ENCODE peak calls at places on chromosome 1, in nine cellular contexts. N, R, Z, G, L, Y, F, I and Q are unnamed samples.

GRCh38 chr1:221712776-221713431 is 29.0 kb downstream of the DUSP10 start:
- DNase-seq in R (no peak), N (no peak), F (no peak), Z (no peak), Y (peak; percentile 45), G (no peak), I (no peak), L (no peak), Q (peak; percentile 28)

GRCh38 chr1:55559111-55559510 is 343.9 kb upstream of the USP24 start:
- DNase-seq in F (no peak), R (no peak), G (no peak), Z (no peak), Y (no peak), L (no peak), N (no peak), I (no peak), Q (no peak)

GRCh38 chr1:60935599-60935990 is 146.8 kb upstream of the NFIA start:
- DNase-seq in F (no peak), Y (no peak), I (no peak), Z (no peak), L (no peak), G (no peak), R (no peak), N (no peak), Q (no peak)

GRCh38 chr1:89044970-89045695 is 19.9 kb downstream of the GBP1 start:
- DNase-seq in F (no peak), I (no peak), L (no peak), R (no peak), N (no peak), Z (no peak), Y (no peak), G (no peak), Q (no peak)

GRCh38 chr1:93005252-93005598 is 44.0 kb upstream of the DIPK1A start:
- DNase-seq in R (no peak), G (no peak), N (no peak), L (no peak), Y (no peak), I (no peak), F (no peak), Z (no peak), Q (no peak)

GRCh38 chr1:8905582-8906191 is 27.2 kb upstream of the ENO1 start:
- DNase-seq in Y (no peak), N (no peak), I (no peak), L (no peak), G (peak; percentile 24), R (no peak), F (no peak), Z (no peak), Q (no peak)

GRCh38 chr1:82161651-82162238 is 361.0 kb downstream of the ADGRL2 start:
- DNase-seq in L (no peak), R (no peak), N (no peak), Z (peak; percentile 56), I (no peak), Y (no peak), G (peak; percentile 5), F (no peak), Q (no peak)

GRCh38 chr1:232622378-232622777 is 7.6 kb downstream of the SIPA1L2 start:
- DNase-seq in Z (no peak), G (no peak), I (no peak), L (no peak), Y (no peak), F (no peak), R (no peak), N (peak; percentile 85), Q (no peak)

GRCh38 chr1:6690186-6690585 is 11.4 kb downstream of the DNAJC11 start:
- DNase-seq in Y (no peak), R (no peak), F (no peak), N (no peak), I (no peak), Z (no peak), L (no peak), G (no peak), Q (no peak)

GRCh38 chr1:16984717-16985116 is 4.3 kb upstream of the MFAP2 start:
- DNase-seq in L (peak; percentile 90), G (peak; percentile 93), Y (no peak), Z (peak; percentile 47), F (peak; percentile 30), R (peak; percentile 86), N (no peak), I (no peak), Q (peak; percentile 80)

GRCh38 chr1:12088607-12089006 is 25.5 kb downstream of the TNFRSF8 start:
- DNase-seq in F (no peak), Y (peak; percentile 26), Z (no peak), R (no peak), L (no peak), I (no peak), G (no peak), N (no peak), Q (no peak)

GRCh38 chr1:55064071-55064581 is 24.8 kb downstream of the PCSK9 start:
- DNase-seq in N (no peak), F (no peak), R (no peak), Z (peak; percentile 57), I (no peak), G (no peak), Y (no peak), L (no peak), Q (no peak)

GRCh38 chr1:31111290-31111951 is 45.9 kb upstream of the PUM1 start:
- DNase-seq in F (peak; percentile 44), G (no peak), N (no peak), Y (peak; percentile 40), L (no peak), I (no peak), R (no peak), Z (peak; percentile 23), Q (no peak)

GRCh38 chr1:204523605-204524215 is 7.5 kb downstream of the MDM4 start:
- DNase-seq in I (no peak), F (no peak), R (no peak), Z (no peak), N (peak; percentile 55), G (no peak), Y (no peak), L (no peak), Q (no peak)
- H3K4me1 ChIP-seq in I (no peaks in the 10 kb centered on the region), F (no peaks in the 10 kb centered on the region), R (peaks cover 22% of the 10 kb centered on the region), Z (peaks cover 3% of the 10 kb centered on the region), N (peaks cover 2% of the 10 kb centered on the region), G (no peaks in the 10 kb centered on the region), Y (peaks cover 41% of the 10 kb centered on the region), L (peaks cover 23% of the 10 kb centered on the region), Q (peaks cover 4% of the 10 kb centered on the region)

DNA sequence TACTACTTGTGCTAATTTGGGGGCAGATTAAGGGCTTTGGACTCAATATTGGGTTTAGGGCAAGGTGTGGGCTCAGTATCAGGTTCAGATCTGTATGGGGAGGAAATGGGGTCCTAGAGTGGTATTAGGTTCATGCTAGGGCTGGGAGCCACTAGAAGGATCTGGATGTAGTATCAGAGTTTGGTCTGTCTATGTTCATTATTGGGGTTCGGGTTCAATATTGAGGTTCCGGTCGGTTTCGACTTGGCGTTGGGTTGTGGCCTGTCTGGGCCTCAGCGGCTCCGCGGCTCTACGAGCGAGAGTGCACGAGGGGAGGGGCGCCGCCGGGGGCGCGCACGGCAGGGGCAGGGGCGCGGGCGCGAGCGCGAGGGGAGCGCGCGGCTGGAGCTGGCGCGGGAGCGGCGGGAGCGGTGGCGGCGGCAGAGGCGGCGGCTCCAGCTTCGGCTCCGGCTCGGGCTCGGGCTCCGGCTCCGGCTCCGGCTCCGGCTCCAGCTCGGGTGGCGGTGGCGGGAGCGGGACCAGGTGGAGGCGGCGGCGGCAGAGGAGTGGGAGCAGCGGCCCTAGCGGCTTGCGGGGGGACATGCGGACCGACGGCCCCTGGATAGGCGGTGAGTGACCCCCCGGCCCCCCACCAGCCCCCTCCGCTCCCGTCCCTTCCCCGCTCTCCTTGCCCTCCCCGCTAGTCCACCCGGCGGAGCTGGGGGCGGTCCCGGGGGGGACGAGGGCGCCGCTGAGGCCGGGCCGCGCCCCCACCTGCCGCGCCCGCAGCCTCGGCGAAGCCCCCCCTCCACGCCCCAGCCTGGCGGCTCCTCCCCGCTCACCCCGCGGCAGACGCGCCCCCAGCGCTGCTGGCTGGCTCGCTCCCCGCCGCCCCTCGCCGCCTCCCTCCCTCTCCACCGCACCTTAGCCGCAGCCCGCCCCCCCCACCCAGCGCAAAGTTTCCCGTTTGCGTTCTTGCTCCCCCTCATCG is at the start of gene PTPRF:
- DNase-seq in L (peak; percentile 86), I (no peak), N (no peak), R (no peak), Z (peak; percentile 77), G (peak; percentile 60), F (no peak), Y (peak; percentile 78), Q (peak; percentile 73)
- TF ChIP-seq POLR2A in L (no peak), I (no peak), N (peak; percentile 52), R (no peak), Z (peak; percentile 57), G (no peak), F (no peak), Y (no peak), Q (no peak)

GRCh38 chr1:230415405-230416119 is 10.6 kb downstream of the PGBD5 start:
- DNase-seq in Z (no peak), L (no peak), G (no peak), R (no peak), F (no peak), N (no peak), I (no peak), Y (no peak), Q (no peak)
- H3K27me3 ChIP-seq in Z (no peaks in the 10 kb centered on the region), L (no peaks in the 10 kb centered on the region), G (no peaks in the 10 kb centered on the region), R (peaks cover 13% of the 10 kb centered on the region), F (no peaks in the 10 kb centered on the region), N (peaks cover 40% of the 10 kb centered on the region), I (no peaks in the 10 kb centered on the region), Y (no peaks in the 10 kb centered on the region), Q (peaks cover 44% of the 10 kb centered on the region)

GRCh38 chr1:23555225-23555801 is 4.0 kb downstream of the ID3 start:
- DNase-seq in Z (no peak), N (no peak), L (no peak), Y (no peak), I (no peak), R (no peak), F (no peak), G (peak; percentile 78), Q (no peak)

GRCh38 chr1:23551849-23552248 is 7.5 kb downstream of the ID3 start:
- DNase-seq in N (no peak), Z (no peak), G (no peak), Y (no peak), I (no peak), L (no peak), F (no peak), R (no peak), Q (no peak)

GRCh38 chr1:23554481-23555224 is 4.6 kb downstream of the ID3 start:
- DNase-seq in G (peak; percentile 94), L (peak; percentile 90), I (no peak), F (peak; percentile 69), Y (peak; percentile 86), Z (peak; percentile 85), R (no peak), N (peak; percentile 64), Q (peak; percentile 81)

GRCh38 chr1:23553896-23554480 is 5.3 kb downstream of the ID3 start:
- DNase-seq in Y (no peak), I (no peak), R (no peak), G (peak; percentile 45), Z (no peak), N (no peak), L (no peak), F (no peak), Q (no peak)

DNA sequence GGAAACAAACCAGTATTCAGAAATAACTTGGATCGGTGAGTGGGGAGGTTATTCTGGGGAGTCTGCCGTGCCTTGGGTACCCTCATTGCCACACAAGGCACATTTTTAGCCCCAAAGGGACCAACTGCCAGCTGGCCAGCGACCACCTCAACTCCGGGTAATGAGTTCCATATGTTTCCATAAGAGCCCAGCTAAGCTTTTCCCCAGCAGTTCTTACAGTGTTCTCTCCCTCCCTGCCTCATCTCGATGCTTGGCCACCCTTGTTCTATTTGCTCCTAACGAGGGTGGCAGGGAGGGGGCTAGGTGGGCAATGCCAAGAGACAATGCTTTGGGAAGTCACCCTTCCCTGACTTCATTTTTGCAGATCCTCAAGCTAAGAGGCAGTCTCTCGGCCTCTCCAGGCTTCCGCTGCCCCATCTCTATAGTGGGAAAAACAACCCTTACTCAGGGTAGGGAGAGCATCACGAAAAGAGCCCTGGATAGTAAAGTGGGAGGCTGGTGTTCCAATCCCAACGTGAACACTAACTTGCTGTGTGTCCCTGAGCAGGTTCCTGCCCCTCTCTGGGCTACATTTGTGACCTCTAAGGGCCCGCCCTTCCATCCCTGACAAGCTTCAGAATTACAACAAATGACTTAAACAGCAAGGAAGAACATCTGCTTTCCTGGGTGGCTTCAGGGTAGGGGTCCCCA is 6.0 kb downstream of the ID3 start:
- DNase-seq in I (no peak), G (no peak), L (no peak), F (no peak), N (no peak), Z (no peak), Y (no peak), R (no peak), Q (no peak)
- H3K4me1 ChIP-seq in I (peaks cover 36% of the 10 kb centered on the region), G (peaks cover 44% of the 10 kb centered on the region), L (peaks cover 42% of the 10 kb centered on the region), F (no peaks in the 10 kb centered on the region), N (peaks cover 49% of the 10 kb centered on the region), Z (peaks cover 5% of the 10 kb centered on the region), Y (peaks cover 61% of the 10 kb centered on the region), R (peaks cover 55% of the 10 kb centered on the region), Q (no peaks in the 10 kb centered on the region)